ENCODE peak calls at places on chromosomes 13 and 19, in ten cellular contexts. One of them, this sample, is unnamed.

GRCh38 chr19:4557971-4558941 is 1.2 kb downstream of the SEMA6B start:
- DNase-seq in endodermal cell: peak
- DNase-seq in adrenal gland: no peak
- DNase-seq in right lobe of liver: no peak
- DNase-seq in GM12865: no peak
- DNase-seq in fibroblast of lung: no peak
- DNase-seq in GM23248: peak
- DNase-seq in mammary epithelial cell: no peak
- DNase-seq in brain microvascular endothelial cell: no peak
- DNase-seq in esophagus squamous epithelium: no peak
- DNase-seq in this sample: no peak

GRCh38 chr13:85099245-85099644 is 700.0 kb downstream of the SLITRK6 start:
- DNase-seq in endodermal cell: no peak
- DNase-seq in adrenal gland: no peak
- DNase-seq in right lobe of liver: no peak
- DNase-seq in GM12865: no peak
- DNase-seq in fibroblast of lung: no peak
- DNase-seq in GM23248: no peak
- DNase-seq in mammary epithelial cell: no peak
- DNase-seq in brain microvascular endothelial cell: no peak
- DNase-seq in esophagus squamous epithelium: no peak
- DNase-seq in this sample: no peak

GRCh38 chr13:59702269-59702668 is 461.5 kb downstream of the DIAPH3 start:
- DNase-seq in endodermal cell: no peak
- DNase-seq in adrenal gland: no peak
- DNase-seq in right lobe of liver: no peak
- DNase-seq in GM12865: no peak
- DNase-seq in fibroblast of lung: no peak
- DNase-seq in GM23248: no peak
- DNase-seq in mammary epithelial cell: no peak
- DNase-seq in brain microvascular endothelial cell: no peak
- DNase-seq in esophagus squamous epithelium: no peak
- DNase-seq in this sample: no peak

GRCh38 chr13:29936051-29936813 is 85.8 kb upstream of the UBL3 start:
- DNase-seq in endodermal cell: no peak
- DNase-seq in adrenal gland: no peak
- DNase-seq in right lobe of liver: no peak
- DNase-seq in GM12865: peak
- DNase-seq in fibroblast of lung: no peak
- DNase-seq in GM23248: no peak
- DNase-seq in mammary epithelial cell: no peak
- DNase-seq in brain microvascular endothelial cell: no peak
- DNase-seq in esophagus squamous epithelium: no peak
- DNase-seq in this sample: no peak

GRCh38 chr13:80297094-80297493 is 43.8 kb downstream of the SPRY2 start:
- DNase-seq in endodermal cell: peak
- DNase-seq in adrenal gland: no peak
- DNase-seq in right lobe of liver: no peak
- DNase-seq in GM12865: no peak
- DNase-seq in fibroblast of lung: no peak
- DNase-seq in GM23248: no peak
- DNase-seq in mammary epithelial cell: no peak
- DNase-seq in brain microvascular endothelial cell: no peak
- DNase-seq in esophagus squamous epithelium: no peak
- DNase-seq in this sample: no peak

GRCh38 chr19:29587518-29587986 is 18.5 kb upstream of the POP4 start:
- DNase-seq in endodermal cell: no peak
- DNase-seq in adrenal gland: no peak
- DNase-seq in right lobe of liver: no peak
- DNase-seq in GM12865: peak
- DNase-seq in fibroblast of lung: peak
- DNase-seq in GM23248: peak
- DNase-seq in mammary epithelial cell: peak
- DNase-seq in brain microvascular endothelial cell: peak
- DNase-seq in esophagus squamous epithelium: no peak
- DNase-seq in this sample: no peak

GRCh38 chr13:97695684-97696083 is 257.8 kb upstream of the IPO5 start:
- DNase-seq in endodermal cell: no peak
- DNase-seq in adrenal gland: no peak
- DNase-seq in right lobe of liver: no peak
- DNase-seq in GM12865: no peak
- DNase-seq in fibroblast of lung: no peak
- DNase-seq in GM23248: no peak
- DNase-seq in mammary epithelial cell: no peak
- DNase-seq in brain microvascular endothelial cell: no peak
- DNase-seq in esophagus squamous epithelium: no peak
- DNase-seq in this sample: no peak

GRCh38 chr13:20882206-20882605 is 20.3 kb downstream of the XPO4 start:
- DNase-seq in endodermal cell: peak
- DNase-seq in adrenal gland: no peak
- DNase-seq in right lobe of liver: no peak
- DNase-seq in GM12865: no peak
- DNase-seq in fibroblast of lung: peak
- DNase-seq in GM23248: no peak
- DNase-seq in mammary epithelial cell: peak
- DNase-seq in brain microvascular endothelial cell: peak
- DNase-seq in esophagus squamous epithelium: no peak
- DNase-seq in this sample: no peak

GRCh38 chr13:73966331-73966730 is 167.9 kb downstream of the KLF12 start:
- DNase-seq in endodermal cell: no peak
- DNase-seq in adrenal gland: no peak
- DNase-seq in right lobe of liver: no peak
- DNase-seq in GM12865: no peak
- DNase-seq in fibroblast of lung: no peak
- DNase-seq in GM23248: no peak
- DNase-seq in mammary epithelial cell: no peak
- DNase-seq in brain microvascular endothelial cell: no peak
- DNase-seq in esophagus squamous epithelium: no peak
- DNase-seq in this sample: no peak

GRCh38 chr13:41500501-41500900 is 43.2 kb downstream of the RGCC start:
- DNase-seq in endodermal cell: no peak
- DNase-seq in adrenal gland: no peak
- DNase-seq in right lobe of liver: no peak
- DNase-seq in GM12865: peak
- DNase-seq in fibroblast of lung: peak
- DNase-seq in GM23248: peak
- DNase-seq in mammary epithelial cell: peak
- DNase-seq in brain microvascular endothelial cell: no peak
- DNase-seq in esophagus squamous epithelium: no peak
- DNase-seq in this sample: no peak

GRCh38 chr19:55624109-55625003 is at the start of gene ZNF784:
- DNase-seq in endodermal cell: peak
- DNase-seq in adrenal gland: peak
- DNase-seq in right lobe of liver: peak
- DNase-seq in GM12865: peak
- DNase-seq in fibroblast of lung: peak
- DNase-seq in GM23248: peak
- DNase-seq in mammary epithelial cell: peak
- DNase-seq in brain microvascular endothelial cell: peak
- DNase-seq in esophagus squamous epithelium: peak
- DNase-seq in this sample: no peak

GRCh38 chr19:55621673-55622231 is 2.6 kb downstream of the ZNF784 start:
- DNase-seq in endodermal cell: no peak
- DNase-seq in adrenal gland: no peak
- DNase-seq in right lobe of liver: no peak
- DNase-seq in GM12865: no peak
- DNase-seq in fibroblast of lung: no peak
- DNase-seq in GM23248: no peak
- DNase-seq in mammary epithelial cell: no peak
- DNase-seq in brain microvascular endothelial cell: no peak
- DNase-seq in esophagus squamous epithelium: no peak
- DNase-seq in this sample: no peak

GRCh38 chr19:55622242-55622969 is 2.0 kb downstream of the ZNF784 start:
- DNase-seq in endodermal cell: no peak
- DNase-seq in adrenal gland: peak
- DNase-seq in right lobe of liver: no peak
- DNase-seq in GM12865: no peak
- DNase-seq in fibroblast of lung: no peak
- DNase-seq in GM23248: no peak
- DNase-seq in mammary epithelial cell: no peak
- DNase-seq in brain microvascular endothelial cell: no peak
- DNase-seq in esophagus squamous epithelium: no peak
- DNase-seq in this sample: no peak

GRCh38 chr19:55625004-55625326 is 599 bp upstream of the ZNF784 start:
- DNase-seq in endodermal cell: no peak
- DNase-seq in adrenal gland: no peak
- DNase-seq in right lobe of liver: no peak
- DNase-seq in GM12865: no peak
- DNase-seq in fibroblast of lung: no peak
- DNase-seq in GM23248: no peak
- DNase-seq in mammary epithelial cell: no peak
- DNase-seq in brain microvascular endothelial cell: no peak
- DNase-seq in esophagus squamous epithelium: no peak
- DNase-seq in this sample: no peak

GRCh38 chr19:55623130-55623868 is 1.1 kb downstream of the ZNF784 start:
- DNase-seq in endodermal cell: no peak
- DNase-seq in adrenal gland: peak
- DNase-seq in right lobe of liver: no peak
- DNase-seq in GM12865: no peak
- DNase-seq in fibroblast of lung: no peak
- DNase-seq in GM23248: no peak
- DNase-seq in mammary epithelial cell: no peak
- DNase-seq in brain microvascular endothelial cell: no peak
- DNase-seq in esophagus squamous epithelium: no peak
- DNase-seq in this sample: no peak
- H3K4me3 ChIP-seq in endodermal cell: peak
- H3K4me3 ChIP-seq in adrenal gland: no peak
- H3K4me3 ChIP-seq in right lobe of liver: no peak
- H3K4me3 ChIP-seq in GM12865: no peak
- H3K4me3 ChIP-seq in fibroblast of lung: no peak
- H3K4me3 ChIP-seq in GM23248: peak
- H3K4me3 ChIP-seq in mammary epithelial cell: no peak
- H3K4me3 ChIP-seq in brain microvascular endothelial cell: no peak
- H3K4me3 ChIP-seq in esophagus squamous epithelium: no peak
- H3K4me3 ChIP-seq in this sample: peak

GRCh38 chr19:14528419-14529253 is 758 bp upstream of the TECR start:
- DNase-seq in endodermal cell: no peak
- DNase-seq in adrenal gland: peak
- DNase-seq in right lobe of liver: no peak
- DNase-seq in GM12865: no peak
- DNase-seq in fibroblast of lung: no peak
- DNase-seq in GM23248: no peak
- DNase-seq in mammary epithelial cell: no peak
- DNase-seq in brain microvascular endothelial cell: no peak
- DNase-seq in esophagus squamous epithelium: no peak
- DNase-seq in this sample: no peak

GRCh38 chr19:14533450-14533849 is 4.1 kb downstream of the TECR start:
- DNase-seq in endodermal cell: no peak
- DNase-seq in adrenal gland: no peak
- DNase-seq in right lobe of liver: no peak
- DNase-seq in GM12865: no peak
- DNase-seq in fibroblast of lung: no peak
- DNase-seq in GM23248: no peak
- DNase-seq in mammary epithelial cell: no peak
- DNase-seq in brain microvascular endothelial cell: no peak
- DNase-seq in esophagus squamous epithelium: no peak
- DNase-seq in this sample: no peak

GRCh38 chr19:14530005-14530348 is 583 bp downstream of the TECR start:
- DNase-seq in endodermal cell: no peak
- DNase-seq in adrenal gland: no peak
- DNase-seq in right lobe of liver: no peak
- DNase-seq in GM12865: peak
- DNase-seq in fibroblast of lung: no peak
- DNase-seq in GM23248: no peak
- DNase-seq in mammary epithelial cell: no peak
- DNase-seq in brain microvascular endothelial cell: no peak
- DNase-seq in esophagus squamous epithelium: no peak
- DNase-seq in this sample: no peak

GRCh38 chr19:14529254-14530004 is at the start of gene TECR:
- DNase-seq in endodermal cell: peak
- DNase-seq in adrenal gland: peak
- DNase-seq in right lobe of liver: peak
- DNase-seq in GM12865: peak
- DNase-seq in fibroblast of lung: peak
- DNase-seq in GM23248: peak
- DNase-seq in mammary epithelial cell: peak
- DNase-seq in brain microvascular endothelial cell: peak
- DNase-seq in esophagus squamous epithelium: peak
- DNase-seq in this sample: peak

GRCh38 chr19:14530505-14530904 is 1.1 kb downstream of the TECR start:
- DNase-seq in endodermal cell: no peak
- DNase-seq in adrenal gland: no peak
- DNase-seq in right lobe of liver: no peak
- DNase-seq in GM12865: no peak
- DNase-seq in fibroblast of lung: no peak
- DNase-seq in GM23248: no peak
- DNase-seq in mammary epithelial cell: no peak
- DNase-seq in brain microvascular endothelial cell: no peak
- DNase-seq in esophagus squamous epithelium: no peak
- DNase-seq in this sample: no peak
- H3K4me3 ChIP-seq in endodermal cell: peak
- H3K4me3 ChIP-seq in adrenal gland: no peak
- H3K4me3 ChIP-seq in right lobe of liver: no peak
- H3K4me3 ChIP-seq in GM12865: peak
- H3K4me3 ChIP-seq in fibroblast of lung: no peak
- H3K4me3 ChIP-seq in GM23248: peak
- H3K4me3 ChIP-seq in mammary epithelial cell: peak
- H3K4me3 ChIP-seq in brain microvascular endothelial cell: peak
- H3K4me3 ChIP-seq in esophagus squamous epithelium: peak
- H3K4me3 ChIP-seq in this sample: peak

GRCh38 chr19:34189199-34189916 is 17.1 kb downstream of the LSM14A start:
- DNase-seq in endodermal cell: no peak
- DNase-seq in adrenal gland: no peak
- DNase-seq in right lobe of liver: no peak
- DNase-seq in GM12865: no peak
- DNase-seq in fibroblast of lung: peak
- DNase-seq in GM23248: no peak
- DNase-seq in mammary epithelial cell: no peak
- DNase-seq in brain microvascular endothelial cell: no peak
- DNase-seq in esophagus squamous epithelium: no peak
- DNase-seq in this sample: no peak
- H3K4me3 ChIP-seq in endodermal cell: peak
- H3K4me3 ChIP-seq in adrenal gland: no peak
- H3K4me3 ChIP-seq in right lobe of liver: no peak
- H3K4me3 ChIP-seq in GM12865: no peak
- H3K4me3 ChIP-seq in fibroblast of lung: no peak
- H3K4me3 ChIP-seq in GM23248: no peak
- H3K4me3 ChIP-seq in mammary epithelial cell: no peak
- H3K4me3 ChIP-seq in brain microvascular endothelial cell: no peak
- H3K4me3 ChIP-seq in esophagus squamous epithelium: no peak
- H3K4me3 ChIP-seq in this sample: no peak

GRCh38 chr13:109156181-109156935 is 526.9 kb downstream of the MYO16 start:
- DNase-seq in endodermal cell: no peak
- DNase-seq in adrenal gland: no peak
- DNase-seq in right lobe of liver: no peak
- DNase-seq in GM12865: no peak
- DNase-seq in fibroblast of lung: peak
- DNase-seq in GM23248: peak
- DNase-seq in mammary epithelial cell: peak
- DNase-seq in brain microvascular endothelial cell: peak
- DNase-seq in esophagus squamous epithelium: no peak
- DNase-seq in this sample: peak
- H3K4me3 ChIP-seq in endodermal cell: no peak
- H3K4me3 ChIP-seq in adrenal gland: no peak
- H3K4me3 ChIP-seq in right lobe of liver: no peak
- H3K4me3 ChIP-seq in GM12865: no peak
- H3K4me3 ChIP-seq in fibroblast of lung: no peak
- H3K4me3 ChIP-seq in GM23248: peak
- H3K4me3 ChIP-seq in mammary epithelial cell: peak
- H3K4me3 ChIP-seq in brain microvascular endothelial cell: no peak
- H3K4me3 ChIP-seq in esophagus squamous epithelium: no peak
- H3K4me3 ChIP-seq in this sample: peak

GRCh38 chr19:33905473-33905936 is 108.8 kb downstream of the KCTD15 start:
- DNase-seq in endodermal cell: peak
- DNase-seq in adrenal gland: peak
- DNase-seq in right lobe of liver: peak
- DNase-seq in GM12865: no peak
- DNase-seq in fibroblast of lung: peak
- DNase-seq in GM23248: no peak
- DNase-seq in mammary epithelial cell: peak
- DNase-seq in brain microvascular endothelial cell: peak
- DNase-seq in esophagus squamous epithelium: no peak
- DNase-seq in this sample: no peak
- H3K4me3 ChIP-seq in endodermal cell: peak
- H3K4me3 ChIP-seq in adrenal gland: no peak
- H3K4me3 ChIP-seq in right lobe of liver: peak
- H3K4me3 ChIP-seq in GM12865: peak
- H3K4me3 ChIP-seq in fibroblast of lung: no peak
- H3K4me3 ChIP-seq in GM23248: peak
- H3K4me3 ChIP-seq in mammary epithelial cell: peak
- H3K4me3 ChIP-seq in brain microvascular endothelial cell: peak
- H3K4me3 ChIP-seq in esophagus squamous epithelium: peak
- H3K4me3 ChIP-seq in this sample: peak